ENCODE peak calls at places on chromosomes 7 and 10, in nine cellular contexts. Y is uterus, D is PC-3, W is colonic mucosa, R is lung, S is Panc1, P is lower lobe of right lung, Q is HAP-1, U is heart left ventricle. G is an unnamed sample. For H3K4me1 and H3K27me3, the result is how much of the 10 kb centered on the place peaks cover.

GRCh38 chr7:38476764-38477163 is 154.4 kb downstream of the AMPH start:
- DNase-seq in Y (no peak), D (no peak), W (no peak), R (no peak), S (no peak), P (no peak), Q (no peak), U (no peak), G (no peak)

GRCh38 chr10:116268976-116269375 is 4.0 kb downstream of the GFRA1 start:
- DNase-seq in Y (no peak), D (no peak), W (no peak), R (no peak), S (no peak), P (no peak), Q (no peak), U (no peak), G (no peak)

GRCh38 chr10:133132711-133133291 is 27.2 kb upstream of the KNDC1 start:
- DNase-seq in Y (no peak), D (no peak), W (no peak), R (no peak), S (no peak), P (peak), Q (no peak), U (no peak), G (no peak)

GRCh38 chr7:46695045-46695708 is 774.1 kb upstream of the IGFBP3 start:
- DNase-seq in Y (no peak), D (peak), W (no peak), R (no peak), S (no peak), P (no peak), Q (no peak), U (no peak), G (no peak)

GRCh38 chr7:100966542-100967291 is 2.6 kb upstream of the MUC12 start:
- DNase-seq in Y (no peak), D (no peak), W (no peak), R (no peak), S (no peak), P (no peak), Q (no peak), U (no peak), G (no peak)

GRCh38 chr7:45219130-45219529 is 61.5 kb downstream of the RAMP3 start:
- DNase-seq in Y (no peak), D (no peak), W (no peak), R (no peak), S (no peak), P (no peak), Q (no peak), U (no peak), G (no peak)

GRCh38 chr10:124643281-124644009 is 100.7 kb downstream of the FAM53B start:
- DNase-seq in Y (no peak), D (no peak), W (no peak), R (no peak), S (no peak), P (no peak), Q (no peak), U (no peak), G (no peak)

GRCh38 chr10:118590334-118590733 is 5.1 kb downstream of the PRLHR start:
- DNase-seq in Y (peak), D (peak), W (no peak), R (peak), S (no peak), P (peak), Q (no peak), U (peak), G (no peak)

GRCh38 chr7:105934577-105935185 is 28.4 kb upstream of the CDHR3 start:
- DNase-seq in Y (peak), D (peak), W (no peak), R (peak), S (no peak), P (no peak), Q (no peak), U (no peak), G (no peak)

GRCh38 chr7:101612885-101613490 is 16.1 kb downstream of the MYL10 start:
- DNase-seq in Y (no peak), D (no peak), W (no peak), R (no peak), S (no peak), P (no peak), Q (no peak), U (no peak), G (no peak)

GRCh38 chr7:158357898-158358821 is 229.5 kb downstream of the PTPRN2 start:
- DNase-seq in Y (peak), D (no peak), W (no peak), R (no peak), S (no peak), P (no peak), Q (no peak), U (no peak), G (no peak)

GRCh38 chr7:44735403-44736165 is 13.1 kb upstream of the ZMIZ2 start:
- DNase-seq in Y (no peak), D (peak), W (no peak), R (no peak), S (peak), P (no peak), Q (no peak), U (no peak), G (no peak)

GRCh38 chr10:13056461-13057077 is 43.4 kb upstream of the OPTN start:
- DNase-seq in Y (no peak), D (peak), W (no peak), R (no peak), S (no peak), P (no peak), Q (no peak), U (no peak), G (no peak)

GRCh38 chr7:139036901-139037300 is 1.1 kb upstream of the ZC3HAV1L start:
- DNase-seq in Y (no peak), D (no peak), W (no peak), R (no peak), S (no peak), P (no peak), Q (no peak), U (no peak), G (no peak)

GRCh38 chr7:143390098-143390772 is 9.1 kb downstream of the ZYX start:
- DNase-seq in Y (no peak), D (no peak), W (no peak), R (no peak), S (no peak), P (no peak), Q (no peak), U (no peak), G (no peak)
- H3K4me1 ChIP-seq in Y (under half), D (under half), W (under half), R (under half), S (under half), P (half or more), Q (under half), U (half or more), G (half or more)

GRCh38 chr7:28406192-28406591 is 6.1 kb upstream of the CREB5 start:
- DNase-seq in Y (no peak), D (no peak), W (no peak), R (no peak), S (no peak), P (no peak), Q (no peak), U (no peak), G (no peak)
- H3K27me3 ChIP-seq in Y (under half), D (under half), W (under half), R (under half), S (under half), P (under half), Q (under half), U (under half), G (under half)

GRCh38 chr10:77940225-77940624 is 13.7 kb upstream of the DLG5 start:
- DNase-seq in Y (no peak), D (no peak), W (no peak), R (no peak), S (no peak), P (no peak), Q (no peak), U (no peak), G (no peak)

GRCh38 chr10:77941790-77942189 is 15.2 kb upstream of the DLG5 start:
- DNase-seq in Y (no peak), D (no peak), W (no peak), R (no peak), S (no peak), P (no peak), Q (no peak), U (no peak), G (no peak)

GRCh38 chr10:77946084-77946483 is 19.5 kb upstream of the DLG5 start:
- DNase-seq in Y (no peak), D (peak), W (no peak), R (no peak), S (no peak), P (no peak), Q (no peak), U (no peak), G (no peak)

GRCh38 chr10:77940627-77941026 is 14.1 kb upstream of the DLG5 start:
- DNase-seq in Y (no peak), D (no peak), W (no peak), R (no peak), S (no peak), P (no peak), Q (no peak), U (no peak), G (no peak)

GRCh38 chr10:77943086-77943901 is 16.7 kb upstream of the DLG5 start:
- DNase-seq in Y (peak), D (peak), W (no peak), R (no peak), S (peak), P (no peak), Q (no peak), U (no peak), G (no peak)
- H3K4me3 ChIP-seq in Y (no peak), D (peak), W (no peak), R (no peak), S (no peak), P (no peak), Q (no peak), U (no peak), G (no peak)

DNA sequence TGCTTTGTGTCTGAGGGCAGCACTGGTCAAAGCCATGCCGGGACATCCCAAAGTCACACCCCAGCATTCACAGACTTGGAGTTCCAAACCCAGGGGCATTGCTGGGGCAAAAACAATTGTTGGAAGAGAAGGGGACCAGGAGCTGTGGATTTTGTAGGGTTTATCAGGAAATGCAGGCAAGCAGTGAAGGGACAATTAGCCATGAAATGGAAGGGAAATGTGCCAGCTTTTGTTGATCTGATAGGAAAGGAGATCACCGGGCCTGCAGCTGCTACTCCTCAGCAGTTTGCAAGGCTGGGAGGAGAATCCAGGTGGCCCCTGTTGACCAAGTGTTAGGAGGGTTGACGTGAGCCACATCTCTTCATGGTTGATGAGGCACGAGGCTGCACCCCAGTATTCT is 2.5 kb upstream of the BRI3 start:
- DNase-seq in Y (no peak), D (no peak), W (no peak), R (no peak), S (no peak), P (no peak), Q (no peak), U (no peak), G (no peak)
- H3K4me1 ChIP-seq in Y (under half), D (under half), W (under half), R (under half), S (under half), P (under half), Q (under half), U (under half), G (under half)

DNA sequence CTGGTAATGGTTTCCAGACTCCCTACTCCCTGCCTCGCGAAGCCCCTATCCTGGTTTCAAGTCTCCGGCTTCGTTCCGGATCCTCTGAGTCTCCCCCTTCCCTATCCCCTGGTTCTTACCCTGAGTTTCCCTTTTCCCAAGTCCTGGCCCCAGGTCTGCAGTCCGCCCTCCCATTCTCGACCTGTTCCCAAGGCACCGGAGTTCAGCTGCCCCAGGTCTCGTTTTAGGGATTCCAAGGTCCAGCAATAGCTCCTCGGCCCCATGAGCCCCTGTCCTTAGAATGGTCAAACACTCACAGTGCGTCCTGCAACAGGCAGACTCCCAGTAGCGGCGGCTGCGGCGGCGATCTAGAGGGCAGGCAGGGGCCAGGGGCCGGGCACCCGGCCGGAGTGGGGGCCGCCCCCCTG is 272 bp downstream of the PITX3 start:
- DNase-seq in Y (no peak), D (no peak), W (no peak), R (no peak), S (no peak), P (no peak), Q (no peak), U (no peak), G (no peak)
- H3K27me3 ChIP-seq in Y (under half), D (under half), W (under half), R (under half), S (under half), P (under half), Q (under half), U (under half), G (under half)

DNA sequence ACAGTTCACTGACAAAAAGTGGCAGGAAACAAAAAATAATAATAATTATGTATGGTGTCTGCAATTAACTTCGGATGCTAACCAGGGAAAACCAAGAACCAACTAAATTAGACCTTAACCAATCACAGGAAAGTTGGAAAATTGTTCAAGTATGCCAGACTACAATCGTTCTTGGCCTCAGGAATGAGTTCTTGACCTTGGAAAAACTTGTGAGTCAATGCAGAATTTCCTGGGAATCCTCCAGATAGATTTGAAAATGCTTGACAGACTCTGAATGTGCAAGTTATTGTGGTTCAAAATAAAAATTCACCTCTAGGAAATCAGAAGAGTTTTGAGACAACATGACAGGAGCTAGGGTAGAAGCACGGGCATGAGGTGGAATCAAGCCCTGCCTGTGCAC is 171.5 kb downstream of the C7orf25 start:
- DNase-seq in Y (no peak), D (no peak), W (no peak), R (no peak), S (no peak), P (no peak), Q (no peak), U (no peak), G (no peak)
- H3K4me3 ChIP-seq in Y (no peak), D (no peak), W (no peak), R (no peak), S (no peak), P (no peak), Q (no peak), U (no peak), G (no peak)

GRCh38 chr7:152673902-152674301 is 2.0 kb downstream of the XRCC2 start:
- DNase-seq in Y (no peak), D (peak), W (no peak), R (peak), S (no peak), P (no peak), Q (no peak), U (no peak), G (no peak)
- H3K4me1 ChIP-seq in Y (under half), D (under half), W (under half), R (under half), S (under half), P (under half), Q (under half), U (under half), G (under half)